ENCODE peak calls at places on chromosomes 6 and 20, in six cellular contexts. E, J, K, R, T and F are unnamed samples.

GRCh38 chr6:111995409-111995808 is 58.5 kb upstream of the CCN6 start:
- DNase-seq in E (peak; percentile 64), T (no peak), R (no peak), J (no peak), K (no peak), F (no peak)

GRCh38 chr6:105879146-105879545 is 207.0 kb upstream of the PRDM1 start:
- DNase-seq in K (no peak), J (no peak), E (no peak), R (no peak), T (no peak), F (no peak)

GRCh38 chr6:156185113-156185512 is 592.1 kb upstream of the ARID1B start:
- DNase-seq in E (no peak), K (no peak), R (no peak), J (peak; percentile 84), T (no peak), F (no peak)

GRCh38 chr20:45867811-45868176 is 10.4 kb downstream of the ZSWIM3 start:
- DNase-seq in K (no peak), T (no peak), R (peak; percentile 73), J (no peak), E (peak; percentile 41), F (no peak)

GRCh38 chr6:157944983-157945931 is 36.4 kb upstream of the SYNJ2 start:
- DNase-seq in T (no peak), R (peak; percentile 61), J (no peak), K (no peak), E (peak; percentile 34), F (no peak)

GRCh38 chr6:15400572-15401004 is 154.7 kb downstream of the JARID2 start:
- DNase-seq in E (no peak), K (no peak), J (peak; percentile 62), R (peak; percentile 72), T (peak; percentile 26), F (no peak)

GRCh38 chr6:88983532-88983931 is 20.1 kb upstream of the RNGTT start:
- DNase-seq in E (peak; percentile 16), T (peak; percentile 26), R (peak; percentile 64), J (no peak), K (no peak), F (peak; percentile 12)

GRCh38 chr6:41336824-41337223 is 1.4 kb downstream of the NCR2 start:
- DNase-seq in T (no peak), R (no peak), E (no peak), K (no peak), J (no peak), F (no peak)

GRCh38 chr6:111992851-111993250 is 61.1 kb upstream of the CCN6 start:
- DNase-seq in E (peak; percentile 70), R (peak; percentile 75), T (peak; percentile 82), J (no peak), K (peak; percentile 49), F (peak; percentile 41)

GRCh38 chr6:129488313-129488712 is 221.7 kb downstream of the ARHGAP18 start:
- DNase-seq in J (no peak), E (no peak), R (no peak), T (no peak), K (no peak), F (no peak)

GRCh38 chr6:10412165-10412947 is 2.5 kb downstream of the TFAP2A start:
- DNase-seq in E (peak; percentile 94), R (peak; percentile 91), T (peak; percentile 88), K (no peak), J (peak; percentile 68), F (no peak)

GRCh38 chr6:56887086-56887485 is 67.8 kb upstream of the BEND6 start:
- DNase-seq in K (no peak), T (no peak), R (no peak), J (no peak), E (no peak), F (no peak)

GRCh38 chr20:4808872-4809271 is 87.2 kb downstream of the PRND start:
- DNase-seq in J (no peak), E (no peak), T (no peak), K (no peak), R (no peak), F (no peak)

GRCh38 chr6:133917781-133918180 is 28.9 kb downstream of the TCF21 start:
- DNase-seq in E (no peak), R (no peak), T (no peak), J (no peak), K (no peak), F (no peak)

GRCh38 chr6:7819641-7820040 is 90.9 kb downstream of the TXNDC5 start:
- DNase-seq in T (no peak), E (no peak), J (no peak), K (no peak), R (peak; percentile 35), F (no peak)

GRCh38 chr6:47133230-47134000 is 91.3 kb upstream of the ADGRF1 start:
- DNase-seq in R (no peak), E (no peak), K (no peak), T (no peak), J (no peak), F (no peak)

GRCh38 chr6:109227646-109228045 is 132.3 kb downstream of the CEP57L1 start:
- DNase-seq in T (no peak), R (no peak), K (no peak), J (no peak), E (no peak), F (no peak)

GRCh38 chr6:168496932-168497331 is 55.9 kb downstream of the SMOC2 start:
- DNase-seq in J (peak; percentile 2), K (no peak), T (no peak), E (no peak), R (no peak), F (no peak)

GRCh38 chr20:44736170-44737021 is 9.3 kb upstream of the KCNK15 start:
- DNase-seq in K (no peak), T (peak; percentile 65), R (peak; percentile 94), E (peak; percentile 49), J (no peak), F (peak; percentile 99)

GRCh38 chr20:3543901-3544507 is 73.2 kb downstream of the ATRN start:
- DNase-seq in K (no peak), J (no peak), T (no peak), E (no peak), R (peak; percentile 86), F (no peak)

GRCh38 chr6:149454405-149454848 is 30.4 kb downstream of the ZC3H12D start:
- DNase-seq in K (no peak), T (no peak), E (peak; percentile 84), R (peak; percentile 79), J (peak; percentile 86), F (peak; percentile 66)

GRCh38 chr6:35181933-35182612 is 31.7 kb upstream of the SCUBE3 start:
- DNase-seq in J (peak; percentile 39), E (peak; percentile 94), K (no peak), T (peak; percentile 19), R (peak; percentile 86), F (no peak)

GRCh38 chr6:113684382-113684901 is 172.7 kb upstream of the MARCKS start:
- DNase-seq in K (no peak), R (peak; percentile 43), E (peak; percentile 35), T (no peak), J (no peak), F (no peak)

GRCh38 chr6:42929928-42930360 is 664 bp downstream of the CNPY3 start:
- DNase-seq in J (peak; percentile 54), T (peak; percentile 96), R (peak; percentile 91), E (peak; percentile 70), K (peak; percentile 30), F (peak; percentile 99)

GRCh38 chr6:157787080-157787479 is 36.0 kb upstream of the SNX9 start:
- DNase-seq in E (no peak), T (no peak), K (no peak), R (peak; percentile 36), J (no peak), F (no peak)

GRCh38 chr20:44886828-44887227 is 1.3 kb downstream of the YWHAB start:
- DNase-seq in R (peak; percentile 9), T (no peak), J (no peak), K (no peak), E (no peak), F (no peak)

GRCh38 chr6:44056392-44057237 is 70.6 kb downstream of the MRPL14 start:
- DNase-seq in T (no peak), R (peak; percentile 66), J (no peak), E (peak; percentile 98), K (no peak), F (no peak)

GRCh38 chr20:46192376-46192944 is 74.3 kb downstream of the CD40 start:
- DNase-seq in T (no peak), K (no peak), E (no peak), R (no peak), J (no peak), F (no peak)

GRCh38 chr6:99294786-99295185 is 54.7 kb downstream of the FAXC start:
- DNase-seq in K (no peak), J (no peak), T (no peak), R (no peak), E (no peak), F (no peak)

GRCh38 chr6:157981395-157982296 is at the start of gene SYNJ2:
- DNase-seq in T (peak; percentile 82), K (peak; percentile 76), J (peak; percentile 59), E (peak; percentile 94), R (peak; percentile 89), F (peak; percentile 26)

GRCh38 chr6:68169922-68170321 is 465.2 kb upstream of the ADGRB3 start:
- DNase-seq in K (no peak), E (no peak), R (no peak), T (no peak), J (no peak), F (no peak)

GRCh38 chr20:11890331-11891080 is 27.2 kb upstream of the BTBD3 start:
- DNase-seq in R (peak; percentile 93), E (peak; percentile 93), T (peak; percentile 1), K (no peak), J (peak; percentile 80), F (peak; percentile 80)

GRCh38 chr6:123415844-123416468 is 220.8 kb downstream of the TRDN start:
- DNase-seq in E (peak; percentile 10), T (peak; percentile 74), J (peak; percentile 72), K (no peak), R (peak; percentile 52), F (peak; percentile 37)

GRCh38 chr6:71288228-71289038 is at the start of gene OGFRL1:
- DNase-seq in J (peak; percentile 79), T (peak; percentile 86), K (peak; percentile 60), R (peak; percentile 78), E (peak; percentile 90), F (peak; percentile 56)

GRCh38 chr6:147194652-147195403 is 9.4 kb upstream of the STXBP5 start:
- DNase-seq in K (no peak), T (no peak), R (peak; percentile 26), E (peak; percentile 11), J (no peak), F (no peak)

GRCh38 chr6:45543298-45544235 is 165.8 kb upstream of the SUPT3H start:
- DNase-seq in J (no peak), K (no peak), E (peak; percentile 83), T (no peak), R (peak; percentile 64), F (peak; percentile 19)

GRCh38 chr6:18206591-18206990 is 51.4 kb downstream of the KDM1B start:
- DNase-seq in E (no peak), J (peak; percentile 76), T (no peak), K (no peak), R (no peak), F (no peak)

GRCh38 chr6:52661551-52661950 is 9.4 kb upstream of the TMEM14A start:
- DNase-seq in J (peak; percentile 49), K (no peak), T (no peak), R (no peak), E (no peak), F (no peak)

GRCh38 chr6:119614138-119614537 is 264.6 kb upstream of the MAN1A1 start:
- DNase-seq in R (no peak), K (no peak), E (peak; percentile 25), T (no peak), J (no peak), F (no peak)